ENCODE peak calls at places on chromosomes 3 and 15, in seven cellular contexts. One of them, this sample, is unnamed.

GRCh38 chr15:43134157-43134637 is 811 bp downstream of the TMEM62 start:
- DNase-seq in GM23338: peak; percentile 41
- DNase-seq in esophagus muscularis mucosa: no peak
- DNase-seq in transverse colon: no peak
- DNase-seq in HCT116: no peak
- DNase-seq in suprapubic skin: no peak
- DNase-seq in GM12878: no peak
- DNase-seq in this sample: no peak

GRCh38 chr3:158471639-158472294 is 99.2 kb upstream of the MLF1 start:
- DNase-seq in suprapubic skin: no peak
- DNase-seq in HCT116: peak; percentile 24
- DNase-seq in transverse colon: no peak
- DNase-seq in GM12878: no peak
- DNase-seq in esophagus muscularis mucosa: no peak
- DNase-seq in GM23338: no peak
- DNase-seq in this sample: no peak

GRCh38 chr15:89199734-89200133 is 21.6 kb downstream of the RLBP1 start:
- DNase-seq in suprapubic skin: no peak
- DNase-seq in GM23338: peak; percentile 74
- DNase-seq in transverse colon: no peak
- DNase-seq in esophagus muscularis mucosa: no peak
- DNase-seq in HCT116: no peak
- DNase-seq in GM12878: no peak
- DNase-seq in this sample: no peak

GRCh38 chr3:148466143-148466542 is 231.6 kb upstream of the AGTR1 start:
- DNase-seq in HCT116: no peak
- DNase-seq in GM23338: peak; percentile 21
- DNase-seq in suprapubic skin: no peak
- DNase-seq in GM12878: no peak
- DNase-seq in transverse colon: no peak
- DNase-seq in esophagus muscularis mucosa: no peak
- DNase-seq in this sample: no peak

GRCh38 chr15:51274956-51275355 is 63.4 kb downstream of the CYP19A1 start:
- DNase-seq in GM23338: no peak
- DNase-seq in HCT116: no peak
- DNase-seq in GM12878: no peak
- DNase-seq in esophagus muscularis mucosa: no peak
- DNase-seq in suprapubic skin: no peak
- DNase-seq in transverse colon: no peak
- DNase-seq in this sample: no peak

GRCh38 chr3:31356941-31357340 is 175.8 kb upstream of the STT3B start:
- DNase-seq in HCT116: no peak
- DNase-seq in GM12878: no peak
- DNase-seq in GM23338: peak; percentile 28
- DNase-seq in esophagus muscularis mucosa: no peak
- DNase-seq in suprapubic skin: no peak
- DNase-seq in transverse colon: no peak
- DNase-seq in this sample: no peak

GRCh38 chr3:190458040-190458439 is 8.3 kb upstream of the TMEM207 start:
- DNase-seq in HCT116: no peak
- DNase-seq in GM23338: peak; percentile 45
- DNase-seq in esophagus muscularis mucosa: no peak
- DNase-seq in transverse colon: no peak
- DNase-seq in suprapubic skin: no peak
- DNase-seq in GM12878: no peak
- DNase-seq in this sample: no peak

GRCh38 chr15:84570164-84570692 is 30.6 kb upstream of the ZSCAN2 start:
- DNase-seq in suprapubic skin: peak; percentile 80
- DNase-seq in GM23338: peak; percentile 48
- DNase-seq in GM12878: no peak
- DNase-seq in HCT116: no peak
- DNase-seq in esophagus muscularis mucosa: no peak
- DNase-seq in transverse colon: peak; percentile 76
- DNase-seq in this sample: peak; percentile 62

GRCh38 chr3:48852151-48852550 is 4.5 kb upstream of the PRKAR2A start:
- DNase-seq in HCT116: no peak
- DNase-seq in GM23338: no peak
- DNase-seq in suprapubic skin: peak; percentile 19
- DNase-seq in transverse colon: no peak
- DNase-seq in GM12878: no peak
- DNase-seq in esophagus muscularis mucosa: no peak
- DNase-seq in this sample: no peak

GRCh38 chr15:52789008-52789600 is 1.0 kb downstream of the ONECUT1 start:
- DNase-seq in suprapubic skin: peak; percentile 56
- DNase-seq in GM12878: no peak
- DNase-seq in HCT116: no peak
- DNase-seq in esophagus muscularis mucosa: no peak
- DNase-seq in GM23338: no peak
- DNase-seq in transverse colon: no peak
- DNase-seq in this sample: no peak

GRCh38 chr3:20060924-20061323 is 20.7 kb downstream of the KAT2B start:
- DNase-seq in HCT116: no peak
- DNase-seq in suprapubic skin: no peak
- DNase-seq in GM23338: no peak
- DNase-seq in GM12878: no peak
- DNase-seq in transverse colon: no peak
- DNase-seq in esophagus muscularis mucosa: no peak
- DNase-seq in this sample: no peak

GRCh38 chr3:9914559-9915251 is 2.2 kb upstream of the IL17RC start:
- DNase-seq in GM23338: peak; percentile 81
- DNase-seq in GM12878: no peak
- DNase-seq in esophagus muscularis mucosa: no peak
- DNase-seq in suprapubic skin: no peak
- DNase-seq in transverse colon: no peak
- DNase-seq in HCT116: no peak
- DNase-seq in this sample: no peak

GRCh38 chr15:90872481-90873184 is 4.2 kb downstream of the FURIN start:
- DNase-seq in GM23338: no peak
- DNase-seq in transverse colon: no peak
- DNase-seq in GM12878: no peak
- DNase-seq in esophagus muscularis mucosa: no peak
- DNase-seq in suprapubic skin: no peak
- DNase-seq in HCT116: no peak
- DNase-seq in this sample: no peak

GRCh38 chr3:129211772-129212171 is 28.1 kb upstream of the CNBP start:
- DNase-seq in GM23338: no peak
- DNase-seq in GM12878: no peak
- DNase-seq in esophagus muscularis mucosa: no peak
- DNase-seq in transverse colon: peak; percentile 91
- DNase-seq in HCT116: peak; percentile 98
- DNase-seq in suprapubic skin: peak; percentile 79
- DNase-seq in this sample: peak; percentile 72

GRCh38 chr15:26890451-26890850 is 23.6 kb downstream of the GABRA5 start:
- DNase-seq in transverse colon: no peak
- DNase-seq in GM23338: no peak
- DNase-seq in GM12878: no peak
- DNase-seq in HCT116: no peak
- DNase-seq in esophagus muscularis mucosa: peak; percentile 64
- DNase-seq in suprapubic skin: no peak
- DNase-seq in this sample: no peak

GRCh38 chr15:51736646-51737537 is 563 bp downstream of the LYSMD2 start:
- DNase-seq in HCT116: no peak
- DNase-seq in transverse colon: peak; percentile 67
- DNase-seq in esophagus muscularis mucosa: peak; percentile 91
- DNase-seq in GM12878: no peak
- DNase-seq in suprapubic skin: peak; percentile 70
- DNase-seq in GM23338: peak; percentile 70
- DNase-seq in this sample: no peak

GRCh38 chr3:167650459-167650858 is 3.3 kb downstream of the WDR49 start:
- DNase-seq in HCT116: no peak
- DNase-seq in GM12878: no peak
- DNase-seq in GM23338: no peak
- DNase-seq in transverse colon: no peak
- DNase-seq in suprapubic skin: no peak
- DNase-seq in esophagus muscularis mucosa: no peak
- DNase-seq in this sample: no peak

GRCh38 chr3:167649731-167650130 is 4.0 kb downstream of the WDR49 start:
- DNase-seq in HCT116: no peak
- DNase-seq in suprapubic skin: no peak
- DNase-seq in GM12878: no peak
- DNase-seq in transverse colon: no peak
- DNase-seq in GM23338: no peak
- DNase-seq in esophagus muscularis mucosa: no peak
- DNase-seq in this sample: no peak

DNA sequence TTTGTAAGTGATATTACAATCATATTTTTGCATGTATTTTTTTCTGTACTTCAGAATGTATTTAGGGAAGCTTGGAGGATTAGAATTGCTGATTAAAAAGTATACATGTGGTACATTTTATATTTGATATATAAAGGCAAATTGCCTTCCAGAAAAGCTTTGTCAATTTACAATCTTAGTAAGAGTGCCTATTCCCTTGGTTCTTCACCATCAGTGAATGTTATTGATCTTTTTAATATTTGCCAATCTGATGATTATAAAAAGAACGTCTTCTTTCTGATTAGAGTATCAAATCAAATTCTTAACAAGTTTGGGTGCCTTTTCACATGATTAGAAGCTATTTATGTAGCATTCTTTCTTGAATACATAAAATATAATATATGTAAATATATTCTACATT is 9.1 kb downstream of the WDR49 start:
- DNase-seq in suprapubic skin: no peak
- DNase-seq in transverse colon: no peak
- DNase-seq in GM12878: no peak
- DNase-seq in HCT116: no peak
- DNase-seq in esophagus muscularis mucosa: no peak
- DNase-seq in GM23338: no peak
- DNase-seq in this sample: no peak
- TF ChIP-seq POLR2AphosphoS5 in suprapubic skin: no peak
- TF ChIP-seq POLR2AphosphoS5 in transverse colon: no peak
- TF ChIP-seq POLR2AphosphoS5 in GM12878: no peak
- TF ChIP-seq POLR2AphosphoS5 in HCT116: no peak
- TF ChIP-seq POLR2AphosphoS5 in esophagus muscularis mucosa: no peak
- TF ChIP-seq POLR2AphosphoS5 in GM23338: no peak
- TF ChIP-seq POLR2AphosphoS5 in this sample: no peak

DNA sequence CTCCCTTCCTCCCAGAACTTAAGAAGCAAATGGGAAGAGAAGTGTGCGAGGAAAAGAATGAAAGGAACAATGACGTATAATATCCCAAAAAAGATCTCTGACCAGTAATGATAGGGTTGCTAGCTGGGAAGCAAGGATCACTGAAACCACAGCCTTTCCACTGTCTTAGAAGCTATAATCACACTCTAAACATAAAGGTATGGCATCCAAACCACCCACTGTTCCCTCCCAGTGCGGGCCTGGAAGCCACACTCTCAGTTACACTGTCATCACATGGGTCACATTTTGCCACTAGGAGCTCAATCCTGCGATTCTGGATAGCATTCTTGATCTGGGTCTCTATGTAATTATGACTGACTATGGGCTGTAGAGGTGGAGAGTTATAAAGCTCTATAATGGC is 131.6 kb upstream of the HACD2 start:
- DNase-seq in GM12878: no peak
- DNase-seq in GM23338: no peak
- DNase-seq in HCT116: no peak
- DNase-seq in suprapubic skin: no peak
- DNase-seq in esophagus muscularis mucosa: no peak
- DNase-seq in transverse colon: no peak
- DNase-seq in this sample: no peak
- TF ChIP-seq POLR2AphosphoS5 in GM12878: no peak
- TF ChIP-seq POLR2AphosphoS5 in GM23338: no peak
- TF ChIP-seq POLR2AphosphoS5 in HCT116: no peak
- TF ChIP-seq POLR2AphosphoS5 in suprapubic skin: no peak
- TF ChIP-seq POLR2AphosphoS5 in esophagus muscularis mucosa: no peak
- TF ChIP-seq POLR2AphosphoS5 in transverse colon: no peak
- TF ChIP-seq POLR2AphosphoS5 in this sample: no peak

GRCh38 chr3:172844428-172844827 is 93.9 kb downstream of the ECT2 start:
- DNase-seq in esophagus muscularis mucosa: no peak
- DNase-seq in transverse colon: no peak
- DNase-seq in HCT116: no peak
- DNase-seq in GM12878: no peak
- DNase-seq in suprapubic skin: no peak
- DNase-seq in GM23338: no peak
- DNase-seq in this sample: no peak
- TF ChIP-seq POLR2AphosphoS5 in esophagus muscularis mucosa: no peak
- TF ChIP-seq POLR2AphosphoS5 in transverse colon: no peak
- TF ChIP-seq POLR2AphosphoS5 in HCT116: no peak
- TF ChIP-seq POLR2AphosphoS5 in GM12878: no peak
- TF ChIP-seq POLR2AphosphoS5 in suprapubic skin: no peak
- TF ChIP-seq POLR2AphosphoS5 in GM23338: no peak
- TF ChIP-seq POLR2AphosphoS5 in this sample: no peak

GRCh38 chr3:97821413-97821809 is 400 bp upstream of the CRYBG3 start:
- DNase-seq in HCT116: no peak
- DNase-seq in GM12878: no peak
- DNase-seq in suprapubic skin: peak; percentile 72
- DNase-seq in esophagus muscularis mucosa: no peak
- DNase-seq in GM23338: peak; percentile 79
- DNase-seq in transverse colon: peak; percentile 59
- DNase-seq in this sample: peak; percentile 18

GRCh38 chr3:97823503-97824004 is 1.7 kb downstream of the CRYBG3 start:
- DNase-seq in esophagus muscularis mucosa: no peak
- DNase-seq in transverse colon: no peak
- DNase-seq in GM23338: no peak
- DNase-seq in HCT116: no peak
- DNase-seq in suprapubic skin: no peak
- DNase-seq in GM12878: no peak
- DNase-seq in this sample: no peak

GRCh38 chr3:97820780-97821179 is 1.0 kb upstream of the CRYBG3 start:
- DNase-seq in GM23338: no peak
- DNase-seq in esophagus muscularis mucosa: no peak
- DNase-seq in GM12878: no peak
- DNase-seq in transverse colon: no peak
- DNase-seq in HCT116: no peak
- DNase-seq in suprapubic skin: no peak
- DNase-seq in this sample: no peak

GRCh38 chr3:97823081-97823480 is 1.3 kb downstream of the CRYBG3 start:
- DNase-seq in suprapubic skin: no peak
- DNase-seq in HCT116: no peak
- DNase-seq in esophagus muscularis mucosa: no peak
- DNase-seq in GM23338: no peak
- DNase-seq in GM12878: no peak
- DNase-seq in transverse colon: no peak
- DNase-seq in this sample: no peak

GRCh38 chr3:97821810-97822775 is at the start of gene CRYBG3:
- DNase-seq in GM23338: peak; percentile 87
- DNase-seq in esophagus muscularis mucosa: peak; percentile 93
- DNase-seq in transverse colon: peak; percentile 88
- DNase-seq in HCT116: peak; percentile 35
- DNase-seq in GM12878: peak; percentile 40
- DNase-seq in suprapubic skin: peak; percentile 80
- DNase-seq in this sample: peak; percentile 80
- TF ChIP-seq POLR2AphosphoS5 in GM23338: peak; percentile 75
- TF ChIP-seq POLR2AphosphoS5 in esophagus muscularis mucosa: peak; percentile 79
- TF ChIP-seq POLR2AphosphoS5 in transverse colon: peak; percentile 95
- TF ChIP-seq POLR2AphosphoS5 in HCT116: peak; percentile 92
- TF ChIP-seq POLR2AphosphoS5 in GM12878: peak; percentile 81
- TF ChIP-seq POLR2AphosphoS5 in suprapubic skin: no peak
- TF ChIP-seq POLR2AphosphoS5 in this sample: peak; percentile 5

GRCh38 chr3:50267280-50267913 is 1.6 kb upstream of the SEMA3B start:
- DNase-seq in esophagus muscularis mucosa: no peak
- DNase-seq in transverse colon: peak; percentile 79
- DNase-seq in GM12878: no peak
- DNase-seq in suprapubic skin: no peak
- DNase-seq in GM23338: peak; percentile 57
- DNase-seq in HCT116: no peak
- DNase-seq in this sample: no peak
- TF ChIP-seq POLR2AphosphoS5 in esophagus muscularis mucosa: peak; percentile 84
- TF ChIP-seq POLR2AphosphoS5 in transverse colon: peak; percentile 89
- TF ChIP-seq POLR2AphosphoS5 in GM12878: no peak
- TF ChIP-seq POLR2AphosphoS5 in suprapubic skin: no peak
- TF ChIP-seq POLR2AphosphoS5 in GM23338: no peak
- TF ChIP-seq POLR2AphosphoS5 in HCT116: peak; percentile 77
- TF ChIP-seq POLR2AphosphoS5 in this sample: no peak

GRCh38 chr3:126711361-126711760 is 7.3 kb downstream of the CHCHD6 start:
- DNase-seq in GM23338: peak; percentile 32
- DNase-seq in transverse colon: no peak
- DNase-seq in HCT116: no peak
- DNase-seq in esophagus muscularis mucosa: no peak
- DNase-seq in suprapubic skin: no peak
- DNase-seq in GM12878: no peak
- DNase-seq in this sample: no peak
- TF ChIP-seq POLR2AphosphoS5 in GM23338: no peak
- TF ChIP-seq POLR2AphosphoS5 in transverse colon: no peak
- TF ChIP-seq POLR2AphosphoS5 in HCT116: no peak
- TF ChIP-seq POLR2AphosphoS5 in esophagus muscularis mucosa: no peak
- TF ChIP-seq POLR2AphosphoS5 in suprapubic skin: no peak
- TF ChIP-seq POLR2AphosphoS5 in GM12878: no peak
- TF ChIP-seq POLR2AphosphoS5 in this sample: no peak